ENCODE peak calls at places on chromosomes 3 and 15, in eight cellular contexts. E is left ventricle myocardium inferior; X is upper lobe of right lung; R is tibial nerve; M is mammary epithelial cell; A is PC-3; U is CD8-positive, alpha-beta T cell; S is body of pancreas. V is an unnamed sample. For H3K9me3, the result is how much of the 10 kb centered on the place peaks cover.

GRCh38 chr3:11532865-11533490 is 110.7 kb downstream of the VGLL4 start:
- DNase-seq in E (no peak), X (no peak), M (no peak), S (no peak), A (no peak), U (no peak), R (no peak), V (no peak)

GRCh38 chr15:61731081-61731480 is 329.2 kb downstream of the VPS13C start:
- DNase-seq in X (no peak), R (no peak), U (no peak), S (no peak), M (no peak), E (no peak), A (no peak), V (no peak)

GRCh38 chr15:67472957-67473356 is 48.0 kb upstream of the C15orf61 start:
- DNase-seq in S (no peak), X (no peak), A (no peak), M (peak), U (no peak), R (no peak), E (no peak), V (no peak)

GRCh38 chr15:65494066-65494465 is 23.4 kb downstream of the DPP8 start:
- DNase-seq in S (no peak), M (no peak), E (no peak), X (no peak), R (no peak), U (no peak), A (no peak), V (no peak)

GRCh38 chr3:170078620-170079281 is 41.0 kb downstream of the GPR160 start:
- DNase-seq in U (no peak), E (no peak), A (peak), M (no peak), R (no peak), X (no peak), S (no peak), V (no peak)

GRCh38 chr15:41121951-41122350 is 5.9 kb upstream of the INO80 start:
- DNase-seq in R (no peak), E (no peak), U (no peak), X (no peak), M (no peak), S (no peak), A (no peak), V (no peak)

GRCh38 chr3:14640157-14640562 is 11.4 kb upstream of the CCDC174 start:
- DNase-seq in E (no peak), M (peak), U (no peak), S (no peak), A (peak), X (no peak), R (no peak), V (no peak)

GRCh38 chr3:63911395-63911900 is 735 bp downstream of the SCAANT1 start:
- DNase-seq in X (no peak), M (no peak), A (no peak), E (no peak), R (no peak), S (no peak), U (no peak), V (no peak)

GRCh38 chr3:8443829-8444791 is 57.5 kb upstream of the LMCD1 start:
- DNase-seq in A (peak), R (peak), U (no peak), M (peak), E (peak), X (peak), S (peak), V (no peak)

GRCh38 chr15:29196306-29196705 is 73.3 kb downstream of the NSMCE3 start:
- DNase-seq in S (no peak), U (no peak), A (no peak), X (no peak), E (no peak), M (no peak), R (no peak), V (no peak)

GRCh38 chr3:46681387-46681786 is 12.1 kb downstream of the ALS2CL start:
- DNase-seq in S (no peak), E (no peak), R (no peak), X (no peak), U (no peak), A (no peak), M (no peak), V (no peak)
- H3K9me3 ChIP-seq in S (under half), E (under half), R (under half), X (under half), U (under half), A (under half), M (under half), V (under half)

GRCh38 chr3:112514527-112515128 is 15.4 kb upstream of the BTLA start:
- DNase-seq in M (no peak), S (no peak), A (no peak), X (no peak), R (no peak), E (no peak), U (no peak), V (no peak)
- H3K9me3 ChIP-seq in M (under half), S (under half), A (under half), X (under half), R (under half), E (under half), U (under half), V (under half)

GRCh38 chr3:128919988-128920387 is 40.6 kb downstream of the ACAD9 start:
- DNase-seq in S (no peak), A (no peak), E (no peak), M (no peak), R (no peak), U (no peak), X (no peak), V (no peak)
- H3K9me3 ChIP-seq in S (under half), A (under half), E (under half), M (under half), R (under half), U (under half), X (under half), V (under half)

GRCh38 chr15:20657084-20657483 is 115.5 kb upstream of the GOLGA6L6 start:
- DNase-seq in A (no peak), X (no peak), M (no peak), S (no peak), U (no peak), E (no peak), R (no peak), V (no peak)
- H3K9me3 ChIP-seq in A (under half), X (under half), M (under half), S (under half), U (under half), E (under half), R (under half), V (under half)

V was measured in T-helper 17 cell.